ENCODE peak calls at places on chromosomes 3 and 15, in seven cellular contexts. L is stromal cell of bone marrow; G is activated CD4-positive, alpha-beta memory T cell treated with anti-CD3 and anti-CD28 coated beads, Interleukin-2, amount 10 ng/mL, durations not matched to agents 7 days and 5 days; B is activated T-cell treated with anti-CD3 and anti-CD28 coated beads for 4 hours; I is hypothalamus; T is ACHN; P is SW 1271. M is an unnamed sample.

GRCh38 chr3:17144665-17144993 is 259.9 kb downstream of the PLCL2 start:
- DNase-seq in L (no peak), G (no peak), B (no peak), I (no peak), T (no peak), P (no peak), M (no peak)

GRCh38 chr15:74635228-74635627 is 19.6 kb downstream of the CLK3 start:
- DNase-seq in L (no peak), G (peak; percentile 81), B (peak; percentile 56), I (peak; percentile 53), T (peak; percentile 56), P (peak; percentile 40), M (peak; percentile 55)

GRCh38 chr15:48266029-48266428 is 59.9 kb downstream of the SLC12A1 start:
- DNase-seq in L (no peak), G (no peak), B (no peak), I (no peak), T (no peak), P (no peak), M (no peak)

GRCh38 chr15:67746450-67746849 is 78.9 kb upstream of the SKOR1 start:
- DNase-seq in L (no peak), G (no peak), B (no peak), I (no peak), T (no peak), P (no peak), M (no peak)

GRCh38 chr3:126512026-126512425 is 5.5 kb downstream of the UROC1 start:
- DNase-seq in L (no peak), G (no peak), B (no peak), I (no peak), T (no peak), P (no peak), M (no peak)

GRCh38 chr3:161422171-161422693 is 50.9 kb upstream of the SPTSSB start:
- DNase-seq in L (no peak), G (no peak), B (no peak), I (no peak), T (no peak), P (no peak), M (no peak)

GRCh38 chr3:33717616-33717865 is 513 bp downstream of the CLASP2 start:
- DNase-seq in L (peak; percentile 21), G (peak; percentile 65), B (no peak), I (no peak), T (peak; percentile 61), P (peak; percentile 32), M (no peak)

GRCh38 chr3:58202917-58203360 is 7.8 kb downstream of the DNASE1L3 start:
- DNase-seq in L (no peak), G (no peak), B (no peak), I (no peak), T (no peak), P (no peak), M (no peak)

GRCh38 chr3:172673210-172673679 is 37.6 kb downstream of the NCEH1 start:
- DNase-seq in L (peak; percentile 49), G (peak; percentile 78), B (peak; percentile 34), I (no peak), T (peak; percentile 74), P (peak; percentile 41), M (peak; percentile 81)

GRCh38 chr15:81113861-81114261 is 20.2 kb upstream of the CFAP161 start:
- DNase-seq in L (no peak), G (no peak), B (no peak), I (no peak), T (no peak), P (no peak), M (no peak)

GRCh38 chr3:124582621-124583437 is 147.4 kb upstream of the UMPS start:
- DNase-seq in L (no peak), G (no peak), B (no peak), I (no peak), T (no peak), P (no peak), M (peak; percentile 83)

GRCh38 chr3:14121859-14122258 is 2.8 kb downstream of the CHCHD4 start:
- DNase-seq in L (no peak), G (no peak), B (no peak), I (no peak), T (no peak), P (no peak), M (no peak)

GRCh38 chr3:187027531-187027936 is 97.2 kb downstream of the ST6GAL1 start:
- DNase-seq in L (no peak), G (peak; percentile 66), B (peak; percentile 53), I (no peak), T (no peak), P (no peak), M (no peak)

GRCh38 chr3:45664558-45664957 is 24.6 kb upstream of the SACM1L start:
- DNase-seq in L (no peak), G (peak; percentile 75), B (peak; percentile 61), I (no peak), T (no peak), P (no peak), M (no peak)

GRCh38 chr3:59563072-59563605 is 513.3 kb upstream of the CFAP20DC start:
- DNase-seq in L (no peak), G (no peak), B (no peak), I (no peak), T (no peak), P (no peak), M (no peak)

GRCh38 chr3:62727576-62727975 is 147.6 kb downstream of the CADPS start:
- DNase-seq in L (peak; percentile 21), G (no peak), B (no peak), I (no peak), T (no peak), P (no peak), M (no peak)

GRCh38 chr3:119880966-119881365 is 99.1 kb downstream of the NR1I2 start:
- DNase-seq in L (no peak), G (no peak), B (no peak), I (no peak), T (no peak), P (no peak), M (no peak)

GRCh38 chr15:34821907-34822306 is 26.6 kb upstream of the ACTC1 start:
- DNase-seq in L (no peak), G (no peak), B (no peak), I (no peak), T (no peak), P (no peak), M (no peak)

GRCh38 chr3:8371085-8371551 is 130.5 kb upstream of the LMCD1 start:
- DNase-seq in L (peak; percentile 90), G (no peak), B (no peak), I (no peak), T (no peak), P (no peak), M (peak; percentile 72)

GRCh38 chr3:140276698-140277097 is 341.7 kb downstream of the CLSTN2 start:
- DNase-seq in L (no peak), G (no peak), B (no peak), I (no peak), T (peak; percentile 28), P (no peak), M (peak; percentile 7)

GRCh38 chr3:28080716-28081115 is 160.7 kb upstream of the CMC1 start:
- DNase-seq in L (no peak), G (no peak), B (no peak), I (no peak), T (no peak), P (no peak), M (no peak)

GRCh38 chr3:67484085-67484484 is 170.3 kb downstream of the SUCLG2 start:
- DNase-seq in L (no peak), G (no peak), B (no peak), I (no peak), T (no peak), P (no peak), M (no peak)

GRCh38 chr15:78709263-78709882 is 68.4 kb upstream of the CHRNB4 start:
- DNase-seq in L (no peak), G (peak; percentile 72), B (peak; percentile 51), I (peak; percentile 46), T (peak; percentile 49), P (peak; percentile 34), M (peak; percentile 33)

GRCh38 chr3:122974764-122975162 is 52.8 kb downstream of the SEMA5B start:
- DNase-seq in L (no peak), G (no peak), B (no peak), I (no peak), T (peak; percentile 23), P (no peak), M (peak; percentile 22)

GRCh38 chr15:66080791-66081475 is 172.6 kb downstream of the MEGF11 start:
- DNase-seq in L (peak; percentile 18), G (no peak), B (no peak), I (no peak), T (peak; percentile 70), P (no peak), M (peak; percentile 59)

GRCh38 chr3:193052294-193052693 is 134.6 kb upstream of the MB21D2 start:
- DNase-seq in L (peak; percentile 28), G (no peak), B (no peak), I (no peak), T (no peak), P (no peak), M (no peak)

GRCh38 chr3:177569823-177570657 is 372.8 kb upstream of the TBL1XR1 start:
- DNase-seq in L (no peak), G (no peak), B (no peak), I (no peak), T (no peak), P (no peak), M (no peak)

GRCh38 chr3:71930056-71930991 is 145.4 kb upstream of the PROK2 start:
- DNase-seq in L (peak; percentile 25), G (peak; percentile 16), B (no peak), I (no peak), T (no peak), P (no peak), M (peak; percentile 8)

GRCh38 chr15:73770049-73770448 is 16.9 kb upstream of the INSYN1 start:
- DNase-seq in L (no peak), G (no peak), B (no peak), I (no peak), T (no peak), P (no peak), M (no peak)

GRCh38 chr3:5143459-5143858 is 21.4 kb downstream of the ARL8B start:
- DNase-seq in L (no peak), G (no peak), B (no peak), I (no peak), T (no peak), P (no peak), M (no peak)

GRCh38 chr15:100918690-100919480 is at the start of gene LRRK1:
- DNase-seq in L (no peak), G (peak; percentile 19), B (no peak), I (no peak), T (peak; percentile 33), P (no peak), M (peak; percentile 20)

GRCh38 chr15:48493084-48493762 is 152.3 kb downstream of the FBN1 start:
- DNase-seq in L (peak; percentile 89), G (no peak), B (no peak), I (no peak), T (no peak), P (no peak), M (peak; percentile 71)

GRCh38 chr3:35772364-35773009 is 133.2 kb downstream of the ARPP21 start:
- DNase-seq in L (no peak), G (no peak), B (no peak), I (no peak), T (no peak), P (no peak), M (no peak)

GRCh38 chr15:74763416-74763815 is 14.8 kb downstream of the CYP1A2 start:
- DNase-seq in L (no peak), G (no peak), B (no peak), I (no peak), T (no peak), P (no peak), M (no peak)

GRCh38 chr3:36894924-36895323 is 49.9 kb downstream of the TRANK1 start:
- DNase-seq in L (no peak), G (no peak), B (no peak), I (no peak), T (no peak), P (no peak), M (no peak)

GRCh38 chr3:58588030-58588614 is 10.9 kb upstream of the FAM107A start:
- DNase-seq in L (no peak), G (no peak), B (no peak), I (no peak), T (peak; percentile 36), P (no peak), M (peak; percentile 29)

GRCh38 chr3:43525941-43526607 is 95.7 kb downstream of the ANO10 start:
- DNase-seq in L (no peak), G (no peak), B (no peak), I (no peak), T (no peak), P (no peak), M (no peak)

GRCh38 chr3:185915642-185916041 is 22.2 kb downstream of the TRA2B start:
- DNase-seq in L (no peak), G (no peak), B (no peak), I (no peak), T (no peak), P (no peak), M (no peak)

M was measured in kidney glomerular epithelial cell.